ENCODE peak calls at places on chromosomes 3 and 15, in six cellular contexts. One of them, this sample, is unnamed.

GRCh38 chr3:42539871-42540714 is 37.6 kb downstream of the VIPR1 start:
- DNase-seq in cardiac muscle cell: peak; percentile 42
- DNase-seq in spleen: no peak
- DNase-seq in heart left ventricle: no peak
- DNase-seq in lower lobe of right lung: peak; percentile 80
- DNase-seq in upper lobe of right lung: peak; percentile 84
- DNase-seq in this sample: no peak

GRCh38 chr3:102790742-102791141 is 355.9 kb downstream of the ZPLD1 start:
- DNase-seq in cardiac muscle cell: no peak
- DNase-seq in spleen: no peak
- DNase-seq in heart left ventricle: no peak
- DNase-seq in lower lobe of right lung: no peak
- DNase-seq in upper lobe of right lung: no peak
- DNase-seq in this sample: no peak

GRCh38 chr3:127150915-127151564 is 41.9 kb upstream of the PRR23E start:
- DNase-seq in cardiac muscle cell: no peak
- DNase-seq in spleen: peak; percentile 65
- DNase-seq in heart left ventricle: no peak
- DNase-seq in lower lobe of right lung: no peak
- DNase-seq in upper lobe of right lung: peak; percentile 50
- DNase-seq in this sample: no peak

GRCh38 chr3:64377942-64378341 is 152.7 kb upstream of the PRICKLE2 start:
- DNase-seq in cardiac muscle cell: no peak
- DNase-seq in spleen: no peak
- DNase-seq in heart left ventricle: no peak
- DNase-seq in lower lobe of right lung: no peak
- DNase-seq in upper lobe of right lung: no peak
- DNase-seq in this sample: no peak

GRCh38 chr15:69593981-69594966 is 141.7 kb downstream of the RPLP1 start:
- DNase-seq in cardiac muscle cell: peak; percentile 69
- DNase-seq in spleen: no peak
- DNase-seq in heart left ventricle: peak; percentile 74
- DNase-seq in lower lobe of right lung: peak; percentile 93
- DNase-seq in upper lobe of right lung: peak; percentile 95
- DNase-seq in this sample: peak; percentile 95

GRCh38 chr3:126155819-126156218 is 24.6 kb downstream of the ALDH1L1 start:
- DNase-seq in cardiac muscle cell: no peak
- DNase-seq in spleen: peak; percentile 41
- DNase-seq in heart left ventricle: no peak
- DNase-seq in lower lobe of right lung: no peak
- DNase-seq in upper lobe of right lung: no peak
- DNase-seq in this sample: no peak

GRCh38 chr3:22210693-22211092 is 459.7 kb upstream of the ZNF385D start:
- DNase-seq in cardiac muscle cell: no peak
- DNase-seq in spleen: no peak
- DNase-seq in heart left ventricle: no peak
- DNase-seq in lower lobe of right lung: no peak
- DNase-seq in upper lobe of right lung: no peak
- DNase-seq in this sample: no peak

GRCh38 chr3:172098698-172099494 is 59.5 kb downstream of the FNDC3B start:
- DNase-seq in cardiac muscle cell: no peak
- DNase-seq in spleen: no peak
- DNase-seq in heart left ventricle: no peak
- DNase-seq in lower lobe of right lung: no peak
- DNase-seq in upper lobe of right lung: no peak
- DNase-seq in this sample: no peak

GRCh38 chr3:42264399-42265058 is 1.5 kb downstream of the CCK start:
- DNase-seq in cardiac muscle cell: peak; percentile 19
- DNase-seq in spleen: no peak
- DNase-seq in heart left ventricle: peak; percentile 69
- DNase-seq in lower lobe of right lung: peak; percentile 74
- DNase-seq in upper lobe of right lung: peak; percentile 74
- DNase-seq in this sample: peak; percentile 77

GRCh38 chr3:63918321-63918720 is 6.1 kb upstream of the SCAANT1 start:
- DNase-seq in cardiac muscle cell: peak; percentile 32
- DNase-seq in spleen: no peak
- DNase-seq in heart left ventricle: no peak
- DNase-seq in lower lobe of right lung: no peak
- DNase-seq in upper lobe of right lung: no peak
- DNase-seq in this sample: no peak

GRCh38 chr15:52255008-52255407 is 40.6 kb downstream of the MYO5C start:
- DNase-seq in cardiac muscle cell: peak; percentile 21
- DNase-seq in spleen: no peak
- DNase-seq in heart left ventricle: no peak
- DNase-seq in lower lobe of right lung: no peak
- DNase-seq in upper lobe of right lung: no peak
- DNase-seq in this sample: no peak

GRCh38 chr3:120763601-120764000 is 21.1 kb downstream of the GTF2E1 start:
- DNase-seq in cardiac muscle cell: no peak
- DNase-seq in spleen: no peak
- DNase-seq in heart left ventricle: no peak
- DNase-seq in lower lobe of right lung: no peak
- DNase-seq in upper lobe of right lung: no peak
- DNase-seq in this sample: no peak

GRCh38 chr3:173289072-173289471 is 108.5 kb upstream of the NLGN1 start:
- DNase-seq in cardiac muscle cell: no peak
- DNase-seq in spleen: no peak
- DNase-seq in heart left ventricle: no peak
- DNase-seq in lower lobe of right lung: no peak
- DNase-seq in upper lobe of right lung: no peak
- DNase-seq in this sample: no peak

GRCh38 chr3:15492847-15493360 is 28.6 kb downstream of the COLQ start:
- DNase-seq in cardiac muscle cell: no peak
- DNase-seq in spleen: no peak
- DNase-seq in heart left ventricle: no peak
- DNase-seq in lower lobe of right lung: no peak
- DNase-seq in upper lobe of right lung: no peak
- DNase-seq in this sample: no peak

GRCh38 chr15:48945386-48945785 is 18.3 kb downstream of the SHC4 start:
- DNase-seq in cardiac muscle cell: peak; percentile 69
- DNase-seq in spleen: no peak
- DNase-seq in heart left ventricle: no peak
- DNase-seq in lower lobe of right lung: no peak
- DNase-seq in upper lobe of right lung: no peak
- DNase-seq in this sample: no peak

GRCh38 chr3:173970206-173970605 is 572.7 kb downstream of the NLGN1 start:
- DNase-seq in cardiac muscle cell: no peak
- DNase-seq in spleen: no peak
- DNase-seq in heart left ventricle: no peak
- DNase-seq in lower lobe of right lung: no peak
- DNase-seq in upper lobe of right lung: no peak
- DNase-seq in this sample: no peak

GRCh38 chr3:151315136-151315535 is 1.5 kb downstream of the GPR87 start:
- DNase-seq in cardiac muscle cell: peak; percentile 73
- DNase-seq in spleen: no peak
- DNase-seq in heart left ventricle: no peak
- DNase-seq in lower lobe of right lung: no peak
- DNase-seq in upper lobe of right lung: no peak
- DNase-seq in this sample: no peak

GRCh38 chr15:73767794-73768501 is 14.8 kb upstream of the INSYN1 start:
- DNase-seq in cardiac muscle cell: no peak
- DNase-seq in spleen: no peak
- DNase-seq in heart left ventricle: no peak
- DNase-seq in lower lobe of right lung: peak; percentile 12
- DNase-seq in upper lobe of right lung: no peak
- DNase-seq in this sample: no peak

GRCh38 chr15:89653578-89653977 is 1.7 kb downstream of the KIF7 start:
- DNase-seq in cardiac muscle cell: no peak
- DNase-seq in spleen: no peak
- DNase-seq in heart left ventricle: no peak
- DNase-seq in lower lobe of right lung: no peak
- DNase-seq in upper lobe of right lung: no peak
- DNase-seq in this sample: peak; percentile 28

GRCh38 chr3:72900048-72900447 is 12.2 kb downstream of the GXYLT2 start:
- DNase-seq in cardiac muscle cell: no peak
- DNase-seq in spleen: no peak
- DNase-seq in heart left ventricle: no peak
- DNase-seq in lower lobe of right lung: no peak
- DNase-seq in upper lobe of right lung: no peak
- DNase-seq in this sample: no peak

GRCh38 chr3:157145566-157145965 is 14.4 kb downstream of the CCNL1 start:
- DNase-seq in cardiac muscle cell: peak; percentile 52
- DNase-seq in spleen: no peak
- DNase-seq in heart left ventricle: no peak
- DNase-seq in lower lobe of right lung: no peak
- DNase-seq in upper lobe of right lung: no peak
- DNase-seq in this sample: no peak

GRCh38 chr3:33900809-33901505 is 102.5 kb downstream of the PDCD6IP start:
- DNase-seq in cardiac muscle cell: peak; percentile 33
- DNase-seq in spleen: no peak
- DNase-seq in heart left ventricle: no peak
- DNase-seq in lower lobe of right lung: no peak
- DNase-seq in upper lobe of right lung: no peak
- DNase-seq in this sample: no peak

GRCh38 chr3:24306518-24306917 is 188.1 kb downstream of the THRB start:
- DNase-seq in cardiac muscle cell: no peak
- DNase-seq in spleen: no peak
- DNase-seq in heart left ventricle: no peak
- DNase-seq in lower lobe of right lung: no peak
- DNase-seq in upper lobe of right lung: no peak
- DNase-seq in this sample: no peak

GRCh38 chr15:89905846-89906378 is 6.8 kb downstream of the ARPIN start:
- DNase-seq in cardiac muscle cell: no peak
- DNase-seq in spleen: no peak
- DNase-seq in heart left ventricle: no peak
- DNase-seq in lower lobe of right lung: peak; percentile 12
- DNase-seq in upper lobe of right lung: no peak
- DNase-seq in this sample: no peak

GRCh38 chr3:150743508-150743907 is 19.5 kb downstream of the SIAH2 start:
- DNase-seq in cardiac muscle cell: peak; percentile 20
- DNase-seq in spleen: no peak
- DNase-seq in heart left ventricle: no peak
- DNase-seq in lower lobe of right lung: no peak
- DNase-seq in upper lobe of right lung: no peak
- DNase-seq in this sample: no peak

GRCh38 chr3:16448691-16449090 is 64.8 kb downstream of the RFTN1 start:
- DNase-seq in cardiac muscle cell: peak; percentile 89
- DNase-seq in spleen: no peak
- DNase-seq in heart left ventricle: peak; percentile 73
- DNase-seq in lower lobe of right lung: no peak
- DNase-seq in upper lobe of right lung: no peak
- DNase-seq in this sample: peak; percentile 76

DNA sequence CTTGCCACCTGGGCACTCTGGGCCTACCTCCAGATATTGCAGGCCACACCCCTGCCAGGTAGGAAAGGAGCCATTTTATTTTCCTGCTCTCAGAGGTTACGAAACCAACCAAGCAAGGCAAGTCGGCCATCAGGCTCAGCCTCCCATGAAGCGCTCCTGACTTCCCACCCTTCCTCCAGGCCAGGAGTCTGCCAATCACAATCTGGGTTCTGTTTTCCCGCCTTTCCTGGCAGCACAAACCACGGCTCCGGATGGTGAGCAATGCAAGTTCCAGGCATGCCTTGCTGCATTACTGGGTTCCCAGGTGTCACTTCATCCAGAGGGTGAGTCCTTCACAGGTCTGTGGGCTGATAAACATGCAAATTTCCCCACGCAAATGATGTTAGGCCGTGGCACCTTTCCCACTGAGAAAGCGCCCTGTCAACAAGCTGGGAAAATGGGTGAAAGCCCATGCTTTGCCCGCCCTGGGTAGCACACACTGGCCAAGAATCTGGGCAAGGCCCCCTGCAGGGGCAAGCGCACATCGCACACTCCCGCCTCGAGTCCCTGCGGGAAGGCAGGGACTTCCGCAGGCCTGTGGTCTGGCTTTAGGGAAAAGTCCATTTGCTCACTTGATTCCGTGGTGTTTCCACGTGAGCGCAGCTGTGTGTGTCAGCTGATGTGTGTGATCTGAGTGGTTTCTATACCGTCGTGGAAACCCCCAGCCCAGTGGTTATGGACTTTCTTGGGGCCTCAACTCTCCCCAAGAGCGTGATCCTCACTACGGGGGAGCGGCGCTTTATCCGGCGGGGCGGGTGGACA is 61.6 kb upstream of the RYK start:
- DNase-seq in cardiac muscle cell: peak; percentile 75
- DNase-seq in spleen: no peak
- DNase-seq in heart left ventricle: no peak
- DNase-seq in lower lobe of right lung: peak; percentile 70
- DNase-seq in upper lobe of right lung: peak; percentile 83
- DNase-seq in this sample: no peak
- H3K4me1 ChIP-seq in cardiac muscle cell: peaks cover 4% of the 10 kb centered on the region
- H3K4me1 ChIP-seq in spleen: peaks cover 66% of the 10 kb centered on the region
- H3K4me1 ChIP-seq in heart left ventricle: peaks cover 30% of the 10 kb centered on the region
- H3K4me1 ChIP-seq in lower lobe of right lung: peaks cover 77% of the 10 kb centered on the region
- H3K4me1 ChIP-seq in upper lobe of right lung: peaks cover 73% of the 10 kb centered on the region
- H3K4me1 ChIP-seq in this sample: peaks cover 42% of the 10 kb centered on the region

DNA sequence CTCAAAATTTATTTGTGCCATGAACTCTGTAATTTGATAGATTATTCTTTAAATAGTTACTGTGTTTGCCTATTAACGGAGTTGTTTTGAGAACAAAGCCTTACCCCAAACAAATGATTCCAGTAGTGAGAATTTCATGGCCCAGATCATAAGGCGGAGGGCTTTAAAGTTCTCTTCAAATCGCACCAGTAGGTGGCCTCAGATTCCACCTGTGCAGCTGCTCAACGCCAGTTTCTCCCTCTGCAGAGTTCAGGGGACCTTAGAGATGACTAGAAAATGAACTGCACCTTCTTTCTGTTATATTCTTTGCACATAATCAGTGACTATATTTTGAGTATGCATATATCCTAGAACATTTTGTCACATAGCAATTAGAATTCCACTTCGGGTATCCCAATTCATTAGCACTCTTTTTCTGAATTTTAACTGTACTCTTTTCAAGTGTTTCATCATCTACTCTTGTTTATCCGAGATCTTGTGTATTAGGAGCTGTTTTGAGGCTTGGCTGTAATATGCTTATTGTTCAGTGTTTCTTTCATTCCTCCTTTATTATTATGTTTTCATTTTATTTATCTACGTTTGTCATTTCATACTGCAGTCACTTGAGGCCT is 232.6 kb upstream of the CHRM5 start:
- DNase-seq in cardiac muscle cell: peak; percentile 62
- DNase-seq in spleen: no peak
- DNase-seq in heart left ventricle: no peak
- DNase-seq in lower lobe of right lung: no peak
- DNase-seq in upper lobe of right lung: no peak
- DNase-seq in this sample: no peak
- TF ChIP-seq CTCF in cardiac muscle cell: peak; percentile 66
- TF ChIP-seq CTCF in spleen: peak; percentile 18
- TF ChIP-seq CTCF in heart left ventricle: peak; percentile 58
- TF ChIP-seq CTCF in lower lobe of right lung: peak; percentile 40
- TF ChIP-seq CTCF in upper lobe of right lung: peak; percentile 46
- TF ChIP-seq CTCF in this sample: peak; percentile 88

GRCh38 chr15:96312641-96313335 is 17.7 kb upstream of the NR2F2 start:
- DNase-seq in cardiac muscle cell: no peak
- DNase-seq in spleen: no peak
- DNase-seq in heart left ventricle: no peak
- DNase-seq in lower lobe of right lung: no peak
- DNase-seq in upper lobe of right lung: no peak
- DNase-seq in this sample: no peak
- H3K27me3 ChIP-seq in cardiac muscle cell: peaks cover 52% of the 10 kb centered on the region
- H3K27me3 ChIP-seq in spleen: no peaks in the 10 kb centered on the region
- H3K27me3 ChIP-seq in heart left ventricle: no peaks in the 10 kb centered on the region
- H3K27me3 ChIP-seq in lower lobe of right lung: no peaks in the 10 kb centered on the region
- H3K27me3 ChIP-seq in upper lobe of right lung: no peaks in the 10 kb centered on the region
- H3K27me3 ChIP-seq in this sample: no peaks in the 10 kb centered on the region

DNA sequence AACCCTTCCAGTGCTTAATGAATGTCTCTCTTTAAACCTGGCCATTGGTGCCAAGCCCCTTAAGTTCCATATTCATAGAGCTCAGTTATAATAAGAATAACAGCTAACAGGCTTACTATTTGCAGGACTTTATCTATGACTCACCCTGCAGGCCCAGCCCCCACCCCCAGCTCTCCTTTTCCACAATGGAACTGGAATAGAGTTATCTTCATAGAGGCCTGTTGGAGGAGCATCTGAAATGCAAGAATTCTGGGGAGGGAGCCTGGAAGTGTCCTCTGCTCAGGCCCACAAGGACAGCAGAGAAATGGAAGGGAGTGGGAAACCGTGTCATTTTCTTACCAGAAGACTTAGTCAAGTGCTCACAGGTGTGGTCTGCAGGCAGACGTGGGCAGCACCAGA is 52.8 kb downstream of the SEMA5B start:
- DNase-seq in cardiac muscle cell: peak; percentile 73
- DNase-seq in spleen: no peak
- DNase-seq in heart left ventricle: no peak
- DNase-seq in lower lobe of right lung: no peak
- DNase-seq in upper lobe of right lung: no peak
- DNase-seq in this sample: no peak
- H3K4me1 ChIP-seq in cardiac muscle cell: peaks cover 24% of the 10 kb centered on the region
- H3K4me1 ChIP-seq in spleen: peaks cover 28% of the 10 kb centered on the region
- H3K4me1 ChIP-seq in heart left ventricle: peaks cover 25% of the 10 kb centered on the region
- H3K4me1 ChIP-seq in lower lobe of right lung: peaks cover 38% of the 10 kb centered on the region
- H3K4me1 ChIP-seq in upper lobe of right lung: peaks cover 24% of the 10 kb centered on the region
- H3K4me1 ChIP-seq in this sample: peaks cover 10% of the 10 kb centered on the region